ENCODE peak calls at places on chromosomes 3 and 15, in four cellular contexts. One of them, this sample, is unnamed.

GRCh38 chr3:43753743-43754142 is 63.0 kb downstream of the ABHD5 start:
- DNase-seq in uterus: no peak
- DNase-seq in colonic mucosa: no peak
- DNase-seq in A549: no peak
- DNase-seq in this sample: no peak

GRCh38 chr3:157502916-157503620 is at the start of gene VEPH1:
- DNase-seq in colonic mucosa: peak
- DNase-seq in A549: peak
- DNase-seq in uterus: no peak
- DNase-seq in this sample: no peak

GRCh38 chr15:48333553-48333952 is 2.3 kb downstream of the DUT start:
- DNase-seq in A549: no peak
- DNase-seq in colonic mucosa: no peak
- DNase-seq in uterus: no peak
- DNase-seq in this sample: no peak

GRCh38 chr3:23712656-23713559 is 92.8 kb upstream of the UBE2E1 start:
- DNase-seq in colonic mucosa: no peak
- DNase-seq in A549: peak
- DNase-seq in uterus: peak
- DNase-seq in this sample: no peak

GRCh38 chr3:9399746-9400145 is 2.3 kb downstream of the SETD5 start:
- DNase-seq in colonic mucosa: peak
- DNase-seq in A549: peak
- DNase-seq in uterus: peak
- DNase-seq in this sample: peak

GRCh38 chr3:186024210-186024609 is 84.7 kb downstream of the ETV5 start:
- DNase-seq in colonic mucosa: no peak
- DNase-seq in A549: no peak
- DNase-seq in uterus: no peak
- DNase-seq in this sample: no peak

GRCh38 chr3:107545680-107546120 is 22.9 kb downstream of the BBX start:
- DNase-seq in uterus: no peak
- DNase-seq in colonic mucosa: no peak
- DNase-seq in A549: no peak
- DNase-seq in this sample: no peak

GRCh38 chr15:98689431-98689861 is 41.1 kb downstream of the IGF1R start:
- DNase-seq in colonic mucosa: no peak
- DNase-seq in A549: no peak
- DNase-seq in uterus: no peak
- DNase-seq in this sample: no peak

GRCh38 chr15:74252291-74253080 is 16.4 kb downstream of the CCDC33 start:
- DNase-seq in A549: no peak
- DNase-seq in colonic mucosa: no peak
- DNase-seq in uterus: no peak
- DNase-seq in this sample: no peak

GRCh38 chr3:47780727-47781325 is 867 bp downstream of the SMARCC1 start:
- DNase-seq in colonic mucosa: no peak
- DNase-seq in uterus: no peak
- DNase-seq in A549: peak
- DNase-seq in this sample: no peak

GRCh38 chr3:195468391-195468776 is 25.6 kb upstream of the ACAP2 start:
- DNase-seq in A549: no peak
- DNase-seq in uterus: no peak
- DNase-seq in colonic mucosa: no peak
- DNase-seq in this sample: no peak

GRCh38 chr3:54891540-54891897 is 36.3 kb downstream of the LRTM1 start:
- DNase-seq in colonic mucosa: peak
- DNase-seq in A549: peak
- DNase-seq in uterus: peak
- DNase-seq in this sample: peak

GRCh38 chr3:134614955-134615354 is 35.9 kb downstream of the KY start:
- DNase-seq in A549: no peak
- DNase-seq in colonic mucosa: no peak
- DNase-seq in uterus: no peak
- DNase-seq in this sample: peak

GRCh38 chr3:156142649-156143048 is 22.3 kb downstream of the KCNAB1 start:
- DNase-seq in colonic mucosa: no peak
- DNase-seq in uterus: no peak
- DNase-seq in A549: no peak
- DNase-seq in this sample: no peak

GRCh38 chr15:56180851-56181250 is 62.8 kb downstream of the RFX7 start:
- DNase-seq in uterus: no peak
- DNase-seq in A549: no peak
- DNase-seq in colonic mucosa: no peak
- DNase-seq in this sample: no peak

GRCh38 chr3:105315157-105315556 is 51.6 kb upstream of the ALCAM start:
- DNase-seq in A549: no peak
- DNase-seq in uterus: no peak
- DNase-seq in colonic mucosa: no peak
- DNase-seq in this sample: no peak

GRCh38 chr15:79376383-79376782 is 55.8 kb upstream of the MINAR1 start:
- DNase-seq in uterus: no peak
- DNase-seq in A549: no peak
- DNase-seq in colonic mucosa: no peak
- DNase-seq in this sample: no peak

GRCh38 chr3:154943981-154944380 is 136.1 kb upstream of the MME start:
- DNase-seq in A549: no peak
- DNase-seq in uterus: no peak
- DNase-seq in colonic mucosa: no peak
- DNase-seq in this sample: no peak

GRCh38 chr3:105656607-105657504 is 212.0 kb downstream of the CBLB start:
- DNase-seq in colonic mucosa: no peak
- DNase-seq in uterus: no peak
- DNase-seq in A549: no peak
- DNase-seq in this sample: no peak

GRCh38 chr15:95327661-95328060 is 1002.8 kb upstream of the NR2F2 start:
- DNase-seq in A549: no peak
- DNase-seq in uterus: no peak
- DNase-seq in colonic mucosa: no peak
- DNase-seq in this sample: no peak

GRCh38 chr3:149371001-149371722 is 6.3 kb downstream of the TM4SF1 start:
- DNase-seq in uterus: no peak
- DNase-seq in A549: peak
- DNase-seq in colonic mucosa: no peak
- DNase-seq in this sample: no peak

GRCh38 chr3:187448674-187449073 is 80.5 kb downstream of the RTP4 start:
- DNase-seq in A549: no peak
- DNase-seq in colonic mucosa: no peak
- DNase-seq in uterus: no peak
- DNase-seq in this sample: no peak

GRCh38 chr3:192892981-192893827 is 24.5 kb downstream of the MB21D2 start:
- DNase-seq in A549: peak
- DNase-seq in colonic mucosa: peak
- DNase-seq in uterus: peak
- DNase-seq in this sample: no peak

GRCh38 chr3:36631549-36631948 is 132.8 kb downstream of the DCLK3 start:
- DNase-seq in A549: no peak
- DNase-seq in colonic mucosa: no peak
- DNase-seq in uterus: no peak
- DNase-seq in this sample: no peak
- TF ChIP-seq CTCF in A549: no peak
- TF ChIP-seq CTCF in colonic mucosa: no peak
- TF ChIP-seq CTCF in uterus: no peak
- TF ChIP-seq CTCF in this sample: no peak

DNA sequence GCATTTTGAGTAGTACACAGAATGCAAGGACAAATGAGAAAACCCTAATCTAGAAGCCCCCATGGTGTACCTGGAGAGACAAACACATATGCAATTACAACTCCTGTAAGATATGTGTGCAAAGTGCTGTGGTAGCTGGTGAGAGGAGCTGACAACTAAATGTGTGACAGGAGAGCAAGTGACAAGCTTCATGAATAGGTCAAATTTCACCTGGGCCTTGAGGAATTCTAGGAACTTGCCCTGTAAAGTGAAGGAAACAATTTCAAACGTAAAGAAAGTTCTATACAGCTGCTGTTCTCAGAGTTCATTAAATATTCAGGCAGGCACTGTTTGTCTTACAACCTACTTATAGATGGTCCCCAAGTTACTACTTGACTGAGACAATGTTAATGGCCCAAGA is 437.0 kb downstream of the TUSC7 start:
- DNase-seq in A549: no peak
- DNase-seq in colonic mucosa: no peak
- DNase-seq in uterus: no peak
- DNase-seq in this sample: no peak
- H3K27ac ChIP-seq in A549: no peak
- H3K27ac ChIP-seq in colonic mucosa: no peak
- H3K27ac ChIP-seq in uterus: no peak
- H3K27ac ChIP-seq in this sample: no peak

GRCh38 chr15:37981781-37982180 is 47.3 kb downstream of the TMCO5A start:
- DNase-seq in A549: peak
- DNase-seq in colonic mucosa: no peak
- DNase-seq in uterus: no peak
- DNase-seq in this sample: no peak
- TF ChIP-seq CTCF in A549: peak
- TF ChIP-seq CTCF in colonic mucosa: no peak
- TF ChIP-seq CTCF in uterus: no peak
- TF ChIP-seq CTCF in this sample: no peak

GRCh38 chr15:29398907-29399306 is 129.3 kb upstream of the NSMCE3 start:
- DNase-seq in colonic mucosa: no peak
- DNase-seq in A549: no peak
- DNase-seq in uterus: no peak
- DNase-seq in this sample: no peak
- H3K27ac ChIP-seq in colonic mucosa: no peak
- H3K27ac ChIP-seq in A549: no peak
- H3K27ac ChIP-seq in uterus: no peak
- H3K27ac ChIP-seq in this sample: no peak

GRCh38 chr15:66401130-66402021 is 14.7 kb downstream of the MAP2K1 start:
- DNase-seq in colonic mucosa: no peak
- DNase-seq in uterus: no peak
- DNase-seq in A549: peak
- DNase-seq in this sample: no peak
- TF ChIP-seq CTCF in colonic mucosa: no peak
- TF ChIP-seq CTCF in uterus: no peak
- TF ChIP-seq CTCF in A549: no peak
- TF ChIP-seq CTCF in this sample: no peak

GRCh38 chr3:46512191-46512590 is 14.4 kb downstream of the RTP3 start:
- DNase-seq in uterus: no peak
- DNase-seq in colonic mucosa: no peak
- DNase-seq in A549: no peak
- DNase-seq in this sample: no peak
- H3K27ac ChIP-seq in uterus: no peak
- H3K27ac ChIP-seq in colonic mucosa: no peak
- H3K27ac ChIP-seq in A549: no peak
- H3K27ac ChIP-seq in this sample: no peak

GRCh38 chr3:17798000-17798399 is 55.6 kb upstream of the TBC1D5 start:
- DNase-seq in uterus: no peak
- DNase-seq in colonic mucosa: no peak
- DNase-seq in A549: peak
- DNase-seq in this sample: no peak
- TF ChIP-seq CTCF in uterus: no peak
- TF ChIP-seq CTCF in colonic mucosa: no peak
- TF ChIP-seq CTCF in A549: no peak
- TF ChIP-seq CTCF in this sample: no peak

This sample was measured in coronary artery.